ENCODE peak calls at places on chromosomes 12 and 14, in six cellular contexts. One of them, this sample, is unnamed.

GRCh38 chr14:89336338-89336737 is 80.7 kb downstream of the FOXN3 start:
- DNase-seq in GM12878: no peak
- DNase-seq in HepG2: peak
- DNase-seq in K562: peak
- DNase-seq in H1: no peak
- DNase-seq in GM12892: no peak
- DNase-seq in this sample: no peak

GRCh38 chr12:90974286-90974685 is 19.3 kb upstream of the CCER1 start:
- DNase-seq in GM12878: no peak
- DNase-seq in HepG2: no peak
- DNase-seq in K562: no peak
- DNase-seq in H1: no peak
- DNase-seq in GM12892: no peak
- DNase-seq in this sample: no peak

GRCh38 chr14:67919259-67919658 is 99.7 kb downstream of the RAD51B start:
- DNase-seq in GM12878: no peak
- DNase-seq in HepG2: no peak
- DNase-seq in K562: no peak
- DNase-seq in H1: no peak
- DNase-seq in GM12892: no peak
- DNase-seq in this sample: no peak

GRCh38 chr12:1984759-1985158 is 19.5 kb downstream of the DCP1B start:
- DNase-seq in GM12878: no peak
- DNase-seq in HepG2: no peak
- DNase-seq in K562: no peak
- DNase-seq in H1: no peak
- DNase-seq in GM12892: no peak
- DNase-seq in this sample: no peak

GRCh38 chr14:36510078-36510799 is 9.8 kb downstream of the NKX2-1 start:
- DNase-seq in GM12878: no peak
- DNase-seq in HepG2: no peak
- DNase-seq in K562: no peak
- DNase-seq in H1: no peak
- DNase-seq in GM12892: no peak
- DNase-seq in this sample: no peak

GRCh38 chr12:102480401-102480800 is at the start of gene IGF1:
- DNase-seq in GM12878: no peak
- DNase-seq in HepG2: no peak
- DNase-seq in K562: peak
- DNase-seq in H1: no peak
- DNase-seq in GM12892: no peak
- DNase-seq in this sample: no peak

GRCh38 chr12:87599459-87599858 is 429.7 kb downstream of the C12orf50 start:
- DNase-seq in GM12878: no peak
- DNase-seq in HepG2: no peak
- DNase-seq in K562: no peak
- DNase-seq in H1: no peak
- DNase-seq in GM12892: no peak
- DNase-seq in this sample: no peak

GRCh38 chr12:13587721-13588389 is 391.3 kb downstream of the EMP1 start:
- DNase-seq in GM12878: no peak
- DNase-seq in HepG2: no peak
- DNase-seq in K562: no peak
- DNase-seq in H1: no peak
- DNase-seq in GM12892: no peak
- DNase-seq in this sample: no peak

GRCh38 chr12:109130755-109131521 is 14.6 kb downstream of the ACACB start:
- DNase-seq in GM12878: no peak
- DNase-seq in HepG2: no peak
- DNase-seq in K562: no peak
- DNase-seq in H1: no peak
- DNase-seq in GM12892: no peak
- DNase-seq in this sample: no peak

GRCh38 chr14:39467889-39468524 is 35.8 kb upstream of the FBXO33 start:
- DNase-seq in GM12878: no peak
- DNase-seq in HepG2: peak
- DNase-seq in K562: peak
- DNase-seq in H1: peak
- DNase-seq in GM12892: no peak
- DNase-seq in this sample: no peak

GRCh38 chr14:60310086-60310684 is 61.2 kb downstream of the PPM1A start:
- DNase-seq in GM12878: no peak
- DNase-seq in HepG2: no peak
- DNase-seq in K562: no peak
- DNase-seq in H1: no peak
- DNase-seq in GM12892: no peak
- DNase-seq in this sample: no peak

GRCh38 chr12:13209279-13210021 is 12.9 kb downstream of the EMP1 start:
- DNase-seq in GM12878: no peak
- DNase-seq in HepG2: no peak
- DNase-seq in K562: no peak
- DNase-seq in H1: no peak
- DNase-seq in GM12892: no peak
- DNase-seq in this sample: no peak

GRCh38 chr14:79573486-79573885 is 637.8 kb downstream of the DIO2 start:
- DNase-seq in GM12878: no peak
- DNase-seq in HepG2: no peak
- DNase-seq in K562: no peak
- DNase-seq in H1: no peak
- DNase-seq in GM12892: no peak
- DNase-seq in this sample: no peak

GRCh38 chr12:13293086-13293485 is 96.6 kb downstream of the EMP1 start:
- DNase-seq in GM12878: no peak
- DNase-seq in HepG2: no peak
- DNase-seq in K562: no peak
- DNase-seq in H1: no peak
- DNase-seq in GM12892: no peak
- DNase-seq in this sample: no peak

GRCh38 chr14:68744613-68745012 is 48.3 kb downstream of the ZFP36L1 start:
- DNase-seq in GM12878: no peak
- DNase-seq in HepG2: no peak
- DNase-seq in K562: no peak
- DNase-seq in H1: no peak
- DNase-seq in GM12892: no peak
- DNase-seq in this sample: no peak

GRCh38 chr14:93332032-93332852 is 594 bp downstream of the BTBD7 start:
- DNase-seq in GM12878: no peak
- DNase-seq in HepG2: peak
- DNase-seq in K562: peak
- DNase-seq in H1: peak
- DNase-seq in GM12892: peak
- DNase-seq in this sample: peak

GRCh38 chr12:110846615-110847566 is at the start of gene CCDC63:
- DNase-seq in GM12878: no peak
- DNase-seq in HepG2: peak
- DNase-seq in K562: peak
- DNase-seq in H1: peak
- DNase-seq in GM12892: peak
- DNase-seq in this sample: peak

GRCh38 chr12:120252071-120252906 is 13.2 kb downstream of the PXN start:
- DNase-seq in GM12878: no peak
- DNase-seq in HepG2: no peak
- DNase-seq in K562: no peak
- DNase-seq in H1: no peak
- DNase-seq in GM12892: no peak
- DNase-seq in this sample: no peak

GRCh38 chr14:98292191-98292590 is 979.8 kb downstream of the BCL11B start:
- DNase-seq in GM12878: no peak
- DNase-seq in HepG2: no peak
- DNase-seq in K562: no peak
- DNase-seq in H1: no peak
- DNase-seq in GM12892: no peak
- DNase-seq in this sample: no peak

GRCh38 chr12:46959484-46959883 is 119.9 kb upstream of the PCED1B start:
- DNase-seq in GM12878: no peak
- DNase-seq in HepG2: no peak
- DNase-seq in K562: no peak
- DNase-seq in H1: no peak
- DNase-seq in GM12892: no peak
- DNase-seq in this sample: no peak

GRCh38 chr14:93343266-93343665 is 3.7 kb upstream of the COX8C start:
- DNase-seq in GM12878: no peak
- DNase-seq in HepG2: no peak
- DNase-seq in K562: no peak
- DNase-seq in H1: no peak
- DNase-seq in GM12892: no peak
- DNase-seq in this sample: no peak

GRCh38 chr12:20369164-20370000 is 1.0 kb downstream of the PDE3A start:
- DNase-seq in GM12878: no peak
- DNase-seq in HepG2: no peak
- DNase-seq in K562: no peak
- DNase-seq in H1: peak
- DNase-seq in GM12892: no peak
- DNase-seq in this sample: no peak

GRCh38 chr12:70246580-70246979 is 3.3 kb downstream of the CNOT2 start:
- DNase-seq in GM12878: no peak
- DNase-seq in HepG2: no peak
- DNase-seq in K562: no peak
- DNase-seq in H1: no peak
- DNase-seq in GM12892: no peak
- DNase-seq in this sample: no peak

GRCh38 chr14:32434880-32435279 is 105.8 kb downstream of the AKAP6 start:
- DNase-seq in GM12878: no peak
- DNase-seq in HepG2: no peak
- DNase-seq in K562: no peak
- DNase-seq in H1: no peak
- DNase-seq in GM12892: no peak
- DNase-seq in this sample: no peak

DNA sequence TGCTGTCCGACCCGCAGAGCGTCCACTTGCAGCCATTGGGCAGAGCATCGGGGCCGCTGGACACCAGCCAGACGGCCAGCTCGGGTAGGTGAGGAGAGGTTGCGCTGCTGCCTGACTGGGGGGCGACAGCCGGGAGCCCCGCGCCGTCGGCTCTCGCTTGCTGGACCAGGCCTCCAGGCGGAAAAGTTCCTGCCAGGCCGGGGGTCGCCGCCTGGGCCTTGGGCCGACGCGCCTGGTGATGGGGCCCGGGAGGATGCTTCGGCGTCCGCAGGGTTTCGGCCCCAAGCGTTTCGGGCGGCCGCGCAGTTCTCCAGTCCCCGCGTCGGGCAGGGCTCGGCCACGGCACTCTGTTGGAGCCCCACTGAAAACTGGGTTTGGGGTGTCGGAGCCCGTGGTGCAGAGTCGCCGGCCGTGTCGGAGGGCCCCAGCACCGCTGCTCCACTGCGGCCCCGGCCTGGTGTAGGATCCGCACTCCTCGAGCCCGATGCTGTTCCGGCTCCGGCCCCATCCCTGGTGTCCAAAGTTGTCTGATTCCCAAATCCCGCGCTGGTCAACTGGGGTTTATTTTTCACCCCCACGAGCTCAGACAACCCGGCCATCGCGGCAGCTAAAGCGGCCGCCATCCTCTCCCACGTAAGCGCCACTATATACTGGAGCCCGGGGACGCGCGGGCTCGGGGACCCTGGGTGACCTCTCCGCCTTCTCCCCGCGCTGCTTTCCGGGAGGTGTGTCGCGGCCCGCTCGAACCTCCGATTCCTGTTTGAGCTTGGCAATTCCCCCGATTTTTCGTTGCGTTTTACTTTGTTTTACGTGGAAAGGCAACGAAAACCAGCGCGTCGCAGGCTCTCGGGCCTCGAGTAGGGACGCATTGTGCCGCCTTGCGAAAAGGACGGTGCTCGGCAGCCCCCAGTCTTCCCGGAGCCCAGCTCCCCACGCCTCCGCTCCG is 872 bp downstream of the VSX2 start:
- DNase-seq in GM12878: no peak
- DNase-seq in HepG2: no peak
- DNase-seq in K562: no peak
- DNase-seq in H1: peak
- DNase-seq in GM12892: peak
- DNase-seq in this sample: no peak
- TF ChIP-seq POLR2AphosphoS5 in GM12878: no peak
- TF ChIP-seq POLR2AphosphoS5 in HepG2: no peak
- TF ChIP-seq POLR2AphosphoS5 in K562: no peak
- TF ChIP-seq POLR2AphosphoS5 in H1: no peak
- TF ChIP-seq POLR2AphosphoS5 in GM12892: no peak
- TF ChIP-seq POLR2AphosphoS5 in this sample: no peak

DNA sequence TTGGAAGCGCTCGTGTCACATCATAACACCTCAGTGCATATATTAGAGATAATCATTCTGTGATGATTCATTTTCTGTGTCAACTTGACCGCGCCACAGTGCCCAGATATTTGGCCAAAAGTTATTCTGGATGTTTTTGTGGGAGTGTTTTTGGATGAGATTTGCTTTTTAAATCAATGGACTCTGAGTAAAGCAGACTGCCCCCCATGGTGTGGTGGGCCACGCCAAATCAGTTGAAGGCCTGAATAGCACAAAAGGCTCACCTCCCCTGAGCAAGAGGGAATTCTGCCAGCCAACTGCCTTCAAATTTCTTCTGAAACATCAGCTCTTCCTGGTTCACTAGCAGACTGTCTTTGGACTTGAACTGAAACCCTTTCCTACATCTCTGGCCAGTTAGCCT is 24.6 kb upstream of the MAP3K9 start:
- DNase-seq in GM12878: no peak
- DNase-seq in HepG2: no peak
- DNase-seq in K562: no peak
- DNase-seq in H1: no peak
- DNase-seq in GM12892: no peak
- DNase-seq in this sample: no peak
- TF ChIP-seq POLR2A in GM12878: no peak
- TF ChIP-seq POLR2A in HepG2: no peak
- TF ChIP-seq POLR2A in K562: no peak
- TF ChIP-seq POLR2A in H1: no peak
- TF ChIP-seq POLR2A in GM12892: no peak
- TF ChIP-seq POLR2A in this sample: no peak

GRCh38 chr12:103791350-103791920 is 49.6 kb downstream of the NT5DC3 start:
- DNase-seq in GM12878: no peak
- DNase-seq in HepG2: no peak
- DNase-seq in K562: no peak
- DNase-seq in H1: no peak
- DNase-seq in GM12892: no peak
- DNase-seq in this sample: no peak
- TF ChIP-seq TAF1 in GM12878: no peak
- TF ChIP-seq TAF1 in HepG2: no peak
- TF ChIP-seq TAF1 in K562: no peak
- TF ChIP-seq TAF1 in H1: no peak
- TF ChIP-seq TAF1 in GM12892: no peak
- TF ChIP-seq TAF1 in this sample: no peak

GRCh38 chr12:68239309-68239708 is 13.7 kb upstream of the IL26 start:
- DNase-seq in GM12878: no peak
- DNase-seq in HepG2: no peak
- DNase-seq in K562: no peak
- DNase-seq in H1: no peak
- DNase-seq in GM12892: no peak
- DNase-seq in this sample: no peak

GRCh38 chr12:68242777-68243176 is 10.6 kb downstream of the IL22 start:
- DNase-seq in GM12878: no peak
- DNase-seq in HepG2: no peak
- DNase-seq in K562: no peak
- DNase-seq in H1: no peak
- DNase-seq in GM12892: no peak
- DNase-seq in this sample: no peak

GRCh38 chr12:68240975-68241374 is 12.4 kb downstream of the IL22 start:
- DNase-seq in GM12878: peak
- DNase-seq in HepG2: no peak
- DNase-seq in K562: peak
- DNase-seq in H1: no peak
- DNase-seq in GM12892: peak
- DNase-seq in this sample: peak

GRCh38 chr12:68237523-68238070 is 12.0 kb upstream of the IL26 start:
- DNase-seq in GM12878: no peak
- DNase-seq in HepG2: no peak
- DNase-seq in K562: no peak
- DNase-seq in H1: no peak
- DNase-seq in GM12892: no peak
- DNase-seq in this sample: no peak

GRCh38 chr12:68240079-68240478 is 13.3 kb downstream of the IL22 start:
- DNase-seq in GM12878: no peak
- DNase-seq in HepG2: no peak
- DNase-seq in K562: peak
- DNase-seq in H1: no peak
- DNase-seq in GM12892: no peak
- DNase-seq in this sample: no peak
- TF ChIP-seq POLR2AphosphoS5 in GM12878: no peak
- TF ChIP-seq POLR2AphosphoS5 in HepG2: no peak
- TF ChIP-seq POLR2AphosphoS5 in K562: no peak
- TF ChIP-seq POLR2AphosphoS5 in H1: no peak
- TF ChIP-seq POLR2AphosphoS5 in GM12892: no peak
- TF ChIP-seq POLR2AphosphoS5 in this sample: no peak